ENCODE peak calls at places on chromosomes 12 and 14, in five cellular contexts. Q, L, J, Z and V are unnamed samples.

GRCh38 chr14:105126126-105126969 is 42.2 kb downstream of the JAG2 start:
- DNase-seq in L (no peak), J (no peak), Z (no peak), Q (no peak), V (no peak)

GRCh38 chr14:67557118-67557517 is 24.0 kb downstream of the PLEKHH1 start:
- DNase-seq in Q (peak; percentile 22), Z (no peak), J (no peak), L (no peak), V (no peak)

GRCh38 chr14:59200214-59200613 is 11.7 kb downstream of the DAAM1 start:
- DNase-seq in Z (no peak), J (no peak), L (no peak), Q (no peak), V (no peak)

GRCh38 chr14:41506552-41506951 is 100.1 kb upstream of the LRFN5 start:
- DNase-seq in L (no peak), Q (no peak), Z (no peak), J (no peak), V (no peak)

GRCh38 chr14:104512771-104513640 is 66.6 kb upstream of the C14orf180 start:
- DNase-seq in J (no peak), L (no peak), Z (peak; percentile 46), Q (no peak), V (no peak)

GRCh38 chr14:68373847-68374582 is 418.9 kb downstream of the ZFP36L1 start:
- DNase-seq in J (no peak), L (no peak), Q (no peak), Z (no peak), V (no peak)

GRCh38 chr14:64762044-64763034 is 58.1 kb downstream of the PLEKHG3 start:
- DNase-seq in Z (peak; percentile 84), L (peak; percentile 75), Q (peak; percentile 90), J (peak; percentile 86), V (peak; percentile 89)

GRCh38 chr14:32197919-32198318 is 3.9 kb upstream of the RNU6-7 start:
- DNase-seq in Z (no peak), J (no peak), Q (no peak), L (no peak), V (no peak)

GRCh38 chr12:3646561-3647241 is 106.2 kb downstream of the CRACR2A start:
- DNase-seq in L (no peak), J (no peak), Q (no peak), Z (no peak), V (no peak)

GRCh38 chr12:26226629-26227375 is 31.4 kb downstream of the SSPN start:
- DNase-seq in J (peak; percentile 56), Q (peak; percentile 59), Z (no peak), L (no peak), V (no peak)

GRCh38 chr12:1470051-1470450 is 124.3 kb downstream of the FBXL14 start:
- DNase-seq in L (no peak), Q (no peak), J (no peak), Z (no peak), V (no peak)

GRCh38 chr12:40892528-40892927 is 200.3 kb downstream of the CNTN1 start:
- DNase-seq in Z (no peak), Q (no peak), J (no peak), L (no peak), V (no peak)

GRCh38 chr12:12562585-12563245 is at the start of gene DUSP16:
- DNase-seq in Z (peak; percentile 94), Q (peak; percentile 96), L (peak; percentile 93), J (peak; percentile 95), V (peak; percentile 90)

GRCh38 chr12:12562016-12562483 is 613 bp downstream of the DUSP16 start:
- DNase-seq in J (peak; percentile 69), L (no peak), Q (peak; percentile 60), Z (no peak), V (no peak)

GRCh38 chr12:12564911-12565310 is 2.2 kb upstream of the DUSP16 start:
- DNase-seq in J (no peak), Z (no peak), Q (no peak), L (no peak), V (no peak)

GRCh38 chr12:12561305-12562015 is 1.2 kb downstream of the DUSP16 start:
- DNase-seq in Z (peak; percentile 72), Q (peak; percentile 90), J (peak; percentile 80), L (no peak), V (no peak)

GRCh38 chr12:12563529-12563928 is 866 bp upstream of the DUSP16 start:
- DNase-seq in Z (no peak), J (peak; percentile 52), L (no peak), Q (no peak), V (peak; percentile 52)
- H3K4me3 ChIP-seq in Z (no peak overlapping the region), J (peak overlapping the region; percentile 86), L (no peak overlapping the region), Q (peak overlapping the region; percentile 73), V (peak overlapping the region; percentile 91)

GRCh38 chr12:22626429-22626828 is 1.5 kb downstream of the ETNK1 start:
- DNase-seq in L (peak; percentile 9), J (peak; percentile 82), Q (no peak), Z (no peak), V (no peak)

GRCh38 chr12:22625671-22626251 is 790 bp downstream of the ETNK1 start:
- DNase-seq in L (no peak), Q (no peak), J (peak; percentile 59), Z (no peak), V (peak; percentile 31)

GRCh38 chr12:22627351-22627750 is 2.4 kb downstream of the ETNK1 start:
- DNase-seq in L (no peak), J (peak; percentile 17), Z (no peak), Q (no peak), V (no peak)

GRCh38 chr12:22624908-22625646 is at the start of gene ETNK1:
- DNase-seq in L (peak; percentile 83), Z (peak; percentile 96), J (peak; percentile 97), Q (peak; percentile 96), V (peak; percentile 92)

DNA sequence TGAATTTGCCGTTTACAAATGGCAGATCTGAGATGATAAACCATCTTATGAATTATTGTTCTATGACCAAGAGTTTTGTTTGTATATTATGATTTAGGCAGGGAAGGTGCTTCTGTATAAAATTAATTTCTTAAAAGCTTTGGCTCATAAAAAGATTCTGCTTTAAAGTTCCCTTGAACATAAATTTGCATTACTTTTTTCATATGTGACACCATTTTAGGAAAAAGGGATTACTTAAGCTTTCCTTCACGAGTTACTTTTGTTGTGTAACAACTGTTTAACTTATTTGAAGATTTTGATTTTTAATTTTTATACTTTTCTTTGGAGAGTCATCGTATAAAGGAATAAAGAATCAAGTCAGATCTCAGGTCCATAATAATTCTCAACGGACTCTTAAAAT is 3.3 kb downstream of the ETNK1 start:
- DNase-seq in J (no peak), Z (no peak), L (no peak), Q (no peak), V (no peak)
- H3K4me3 ChIP-seq in J (peak overlapping the region; percentile 96), Z (no peak overlapping the region), L (no peak overlapping the region), Q (peak overlapping the region; percentile 93), V (peak overlapping the region; percentile 96)

DNA sequence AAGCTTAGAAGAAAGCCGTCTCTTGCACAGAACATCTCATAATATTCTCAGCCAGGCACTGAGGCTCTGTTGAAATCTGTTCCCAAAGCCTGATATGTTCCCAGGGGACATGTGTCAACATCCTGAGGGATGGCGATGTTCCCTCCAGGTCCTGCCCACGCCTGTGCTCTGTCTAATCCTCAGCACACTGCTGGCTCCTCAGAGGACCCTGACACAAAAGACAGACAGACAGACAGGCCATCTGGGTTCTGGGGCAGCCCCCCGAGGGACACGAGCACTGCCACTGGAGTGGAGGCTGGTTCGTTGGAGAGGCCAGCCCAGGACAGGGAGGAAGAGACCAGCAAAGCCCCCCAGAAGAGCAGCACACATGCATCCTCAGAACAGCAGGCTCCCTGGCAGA is 27.8 kb downstream of the CHGA start:
- DNase-seq in Z (no peak), L (no peak), J (no peak), Q (no peak), V (no peak)
- H3K4me3 ChIP-seq in Z (no peak overlapping the region), L (no peak overlapping the region), J (no peak overlapping the region), Q (no peak overlapping the region), V (no peak overlapping the region)

DNA sequence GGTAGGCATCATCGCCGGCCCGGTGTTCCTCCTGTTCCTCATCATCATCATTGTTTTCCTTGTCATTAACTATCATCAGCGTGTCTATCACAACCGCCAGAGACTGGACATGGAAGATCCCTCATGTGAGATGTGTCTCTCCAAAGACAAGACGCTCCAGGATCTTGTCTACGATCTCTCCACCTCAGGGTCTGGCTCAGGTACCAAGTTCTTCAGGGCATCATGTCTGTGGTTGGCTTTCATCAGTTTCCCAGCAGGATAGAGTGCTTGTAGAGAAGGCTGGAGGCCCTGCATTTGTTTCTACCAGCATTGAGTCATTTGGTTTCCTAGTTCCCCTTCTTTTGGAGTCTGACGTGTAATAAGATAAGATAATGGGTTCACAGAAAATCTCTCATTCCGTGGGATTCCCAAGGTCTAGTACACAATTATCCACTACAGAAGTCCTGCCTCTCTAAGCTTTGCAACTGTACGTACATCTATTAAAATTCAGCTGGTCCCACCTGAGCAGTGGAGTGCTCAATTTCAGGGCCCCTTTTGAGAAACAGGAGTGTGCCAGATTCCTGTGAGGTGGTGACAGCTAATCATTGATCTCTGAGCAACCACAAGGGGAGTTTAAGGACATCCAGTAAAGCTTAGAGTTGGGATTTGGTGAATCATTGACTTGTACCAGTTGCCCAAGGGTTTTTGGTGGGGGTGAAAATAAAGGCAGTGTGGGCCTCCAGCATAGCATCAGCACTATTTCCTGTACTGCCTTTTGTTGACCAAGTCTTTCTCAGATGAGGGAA is 25.1 kb downstream of the ACVR1B start:
- DNase-seq in L (no peak), Q (no peak), J (peak; percentile 88), Z (no peak), V (no peak)
- H3K4me3 ChIP-seq in L (no peak overlapping the region), Q (no peak overlapping the region), J (peak overlapping the region; percentile 7), Z (no peak overlapping the region), V (no peak overlapping the region)

GRCh38 chr12:46667547-46667946 is 158.2 kb downstream of the SLC38A4 start:
- DNase-seq in Z (no peak), L (no peak), J (peak; percentile 75), Q (no peak), V (no peak)

GRCh38 chr12:46663297-46663696 is 162.5 kb downstream of the SLC38A4 start:
- DNase-seq in Q (no peak), Z (no peak), L (no peak), J (no peak), V (no peak)

GRCh38 chr12:46660719-46661118 is 165.1 kb downstream of the SLC38A4 start:
- DNase-seq in J (peak; percentile 52), Z (no peak), L (no peak), Q (no peak), V (no peak)

GRCh38 chr12:46661161-46661845 is 164.5 kb downstream of the SLC38A4 start:
- DNase-seq in Q (no peak), Z (no peak), L (peak; percentile 83), J (peak; percentile 87), V (peak; percentile 48)

DNA sequence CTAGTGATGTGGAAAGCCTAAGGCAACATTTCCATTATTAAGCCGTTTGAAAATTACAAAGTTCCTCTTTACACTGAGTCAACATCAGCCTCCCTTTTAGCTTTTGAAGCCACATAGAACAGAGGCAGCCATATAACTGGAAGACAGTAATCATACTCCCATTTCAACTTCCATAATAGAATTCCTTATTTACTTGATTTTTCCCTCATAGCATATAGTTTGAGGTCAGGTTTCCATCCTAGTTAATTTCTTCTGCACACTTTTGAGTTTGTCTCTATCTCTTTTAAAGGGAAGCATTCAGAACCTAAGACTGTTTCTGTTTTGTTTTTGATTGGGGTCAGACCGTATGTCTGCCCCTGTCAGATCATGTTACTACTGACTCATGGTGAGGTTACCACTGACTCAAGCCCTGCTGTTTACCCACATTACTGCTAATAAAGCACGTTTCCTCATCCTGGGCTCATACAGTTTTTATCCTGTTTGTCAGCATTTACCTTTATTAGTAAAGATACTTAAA is 161.0 kb downstream of the SLC38A4 start:
- DNase-seq in L (peak; percentile 71), Z (no peak), J (peak; percentile 93), Q (no peak), V (peak; percentile 74)
- H3K4me3 ChIP-seq in L (no peak overlapping the region), Z (no peak overlapping the region), J (peak overlapping the region; percentile 49), Q (peak overlapping the region; percentile 35), V (no peak overlapping the region)

GRCh38 chr12:106986135-106986534 is 811 bp downstream of the MTERF2 start:
- DNase-seq in Q (no peak), Z (no peak), L (no peak), J (no peak), V (no peak)
- H3K4me3 ChIP-seq in Q (peak overlapping the region; percentile 92), Z (peak overlapping the region; percentile 66), L (peak overlapping the region; percentile 68), J (peak overlapping the region; percentile 81), V (peak overlapping the region; percentile 69)